ENCODE peak calls at places on chromosomes 6 and 20, in six cellular contexts. F, R, Z, B, P and W are unnamed samples.

GRCh38 chr6:21110684-21111398 is 482.7 kb upstream of the SOX4 start:
- DNase-seq in F (no peak), R (no peak), Z (no peak), B (no peak), P (no peak), W (no peak)

GRCh38 chr20:50280851-50281655 is 90.4 kb downstream of the CEBPB start:
- DNase-seq in F (no peak), R (no peak), Z (no peak), B (no peak), P (no peak), W (no peak)

GRCh38 chr20:32019156-32019510 is 8.9 kb downstream of the CCM2L start:
- DNase-seq in F (no peak), R (no peak), Z (no peak), B (no peak), P (no peak), W (peak; percentile 61)

GRCh38 chr6:72953901-72954494 is 271.3 kb downstream of the KHDC1L start:
- DNase-seq in F (no peak), R (no peak), Z (no peak), B (no peak), P (no peak), W (no peak)

GRCh38 chr6:170221753-170222400 is 69.0 kb downstream of the DLL1 start:
- DNase-seq in F (peak; percentile 33), R (no peak), Z (no peak), B (no peak), P (peak; percentile 2), W (no peak)

GRCh38 chr6:47256361-47256760 is 53.3 kb downstream of the TNFRSF21 start:
- DNase-seq in F (no peak), R (no peak), Z (no peak), B (no peak), P (no peak), W (no peak)

GRCh38 chr6:82251942-82252341 is 4.4 kb upstream of the IBTK start:
- DNase-seq in F (no peak), R (peak; percentile 42), Z (no peak), B (no peak), P (no peak), W (no peak)

GRCh38 chr6:39499053-39499452 is 176.6 kb upstream of the KCNK16 start:
- DNase-seq in F (no peak), R (no peak), Z (no peak), B (no peak), P (no peak), W (no peak)

GRCh38 chr6:78867370-78868040 is at the start of gene IRAK1BP1:
- DNase-seq in F (peak; percentile 84), R (peak; percentile 85), Z (peak; percentile 47), B (peak; percentile 88), P (peak; percentile 81), W (peak; percentile 89)

GRCh38 chr6:104423691-104424090 is 436.0 kb downstream of the HACE1 start:
- DNase-seq in F (no peak), R (no peak), Z (no peak), B (no peak), P (no peak), W (no peak)

GRCh38 chr6:155495011-155495768 is 39.6 kb upstream of the NOX3 start:
- DNase-seq in F (no peak), R (no peak), Z (no peak), B (peak; percentile 62), P (peak; percentile 13), W (peak; percentile 57)

GRCh38 chr6:136775548-136775947 is 16.7 kb downstream of the MAP3K5 start:
- DNase-seq in F (no peak), R (no peak), Z (no peak), B (no peak), P (no peak), W (no peak)

GRCh38 chr20:23879811-23880374 is 345 bp upstream of the CST5 start:
- DNase-seq in F (no peak), R (no peak), Z (no peak), B (no peak), P (no peak), W (no peak)

GRCh38 chr20:51162015-51162414 is 139.1 kb upstream of the KCNG1 start:
- DNase-seq in F (no peak), R (no peak), Z (no peak), B (no peak), P (no peak), W (no peak)

GRCh38 chr20:8964944-8965562 is 103.8 kb upstream of the PLCB4 start:
- DNase-seq in F (no peak), R (no peak), Z (no peak), B (no peak), P (no peak), W (no peak)

GRCh38 chr6:62889240-62889639 is 322.0 kb upstream of the FKBP1C start:
- DNase-seq in F (no peak), R (no peak), Z (no peak), B (no peak), P (no peak), W (no peak)

GRCh38 chr20:1535420-1536175 is 21.9 kb downstream of the SIRPD start:
- DNase-seq in F (no peak), R (peak; percentile 75), Z (no peak), B (no peak), P (no peak), W (no peak)

DNA sequence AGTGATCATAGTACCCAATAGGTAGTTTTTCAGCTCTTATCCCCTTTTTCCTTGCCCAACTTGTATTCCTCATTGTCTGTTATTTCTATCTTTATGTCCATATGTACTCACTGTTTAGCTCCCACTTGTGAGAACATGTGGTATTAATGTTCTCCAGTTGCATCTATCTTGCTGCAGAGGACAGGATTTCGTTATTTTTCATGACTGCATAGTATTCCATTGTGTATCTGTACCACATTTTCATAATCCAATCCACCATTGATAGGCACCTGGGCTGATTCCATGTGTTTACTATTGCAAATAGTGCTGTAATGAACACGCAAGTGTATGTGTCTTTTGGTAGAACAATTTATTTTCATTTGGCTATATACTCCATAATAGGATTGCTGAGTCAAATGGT is 819.5 kb upstream of the ADGRB3 start:
- DNase-seq in F (no peak), R (no peak), Z (no peak), B (no peak), P (no peak), W (no peak)
- H3K4me3 ChIP-seq in F (no peak overlapping the region), R (no peak overlapping the region), Z (no peak overlapping the region), B (no peak overlapping the region), P (no peak overlapping the region), W (no peak overlapping the region)

GRCh38 chr6:119713903-119714302 is 364.3 kb upstream of the MAN1A1 start:
- DNase-seq in F (no peak), R (no peak), Z (no peak), B (no peak), P (no peak), W (no peak)

GRCh38 chr6:119720160-119720559 is 370.6 kb upstream of the MAN1A1 start:
- DNase-seq in F (no peak), R (no peak), Z (no peak), B (no peak), P (no peak), W (no peak)

GRCh38 chr6:119716668-119717270 is 367.2 kb upstream of the MAN1A1 start:
- DNase-seq in F (no peak), R (no peak), Z (no peak), B (no peak), P (no peak), W (no peak)

GRCh38 chr6:119717942-119718341 is 368.4 kb upstream of the MAN1A1 start:
- DNase-seq in F (no peak), R (no peak), Z (no peak), B (no peak), P (no peak), W (no peak)
- H3K36me3 ChIP-seq in F (no peaks in the 10 kb centered on the region), R (no peaks in the 10 kb centered on the region), Z (no peaks in the 10 kb centered on the region), B (no peaks in the 10 kb centered on the region), P (no peaks in the 10 kb centered on the region), W (no peaks in the 10 kb centered on the region)

DNA sequence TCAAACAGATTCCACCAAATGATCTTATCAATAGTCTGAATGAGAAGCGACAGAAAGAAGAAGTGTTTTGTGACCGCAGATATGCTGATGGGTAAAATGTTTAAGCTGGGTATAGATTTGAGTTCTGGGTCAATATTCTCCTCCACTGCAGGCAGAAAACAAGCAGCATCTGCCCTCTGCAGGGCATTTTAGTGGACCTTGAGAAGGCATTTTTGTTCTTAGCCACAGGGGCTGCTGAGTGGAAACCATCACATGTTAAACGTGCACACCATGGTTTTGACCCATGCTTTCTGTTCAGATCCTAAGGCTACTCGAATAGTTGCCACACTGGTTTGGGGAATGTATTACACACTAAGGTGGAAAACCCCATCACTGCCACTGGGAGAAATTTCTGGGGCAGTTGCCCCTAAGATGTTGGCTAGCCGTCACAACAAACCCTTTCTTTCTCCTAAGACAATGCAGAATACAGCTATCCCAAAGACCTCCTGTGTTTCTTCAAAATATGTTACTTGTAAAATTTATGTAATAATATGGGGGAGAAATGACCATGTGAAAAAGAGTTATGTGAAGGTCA is 5.5 kb downstream of the POU3F2 start:
- DNase-seq in F (no peak), R (peak; percentile 32), Z (no peak), B (no peak), P (no peak), W (no peak)
- H3K27me3 ChIP-seq in F (peaks cover 74% of the 10 kb centered on the region), R (peaks cover 11% of the 10 kb centered on the region), Z (peaks cover 99% of the 10 kb centered on the region), B (no peaks in the 10 kb centered on the region), P (peaks cover 99% of the 10 kb centered on the region), W (peaks cover 92% of the 10 kb centered on the region)

GRCh38 chr6:115733426-115733825 is 327.3 kb downstream of the FRK start:
- DNase-seq in F (no peak), R (no peak), Z (no peak), B (no peak), P (no peak), W (peak; percentile 57)

GRCh38 chr6:115728171-115728570 is 332.5 kb downstream of the FRK start:
- DNase-seq in F (no peak), R (no peak), Z (no peak), B (no peak), P (no peak), W (no peak)

DNA sequence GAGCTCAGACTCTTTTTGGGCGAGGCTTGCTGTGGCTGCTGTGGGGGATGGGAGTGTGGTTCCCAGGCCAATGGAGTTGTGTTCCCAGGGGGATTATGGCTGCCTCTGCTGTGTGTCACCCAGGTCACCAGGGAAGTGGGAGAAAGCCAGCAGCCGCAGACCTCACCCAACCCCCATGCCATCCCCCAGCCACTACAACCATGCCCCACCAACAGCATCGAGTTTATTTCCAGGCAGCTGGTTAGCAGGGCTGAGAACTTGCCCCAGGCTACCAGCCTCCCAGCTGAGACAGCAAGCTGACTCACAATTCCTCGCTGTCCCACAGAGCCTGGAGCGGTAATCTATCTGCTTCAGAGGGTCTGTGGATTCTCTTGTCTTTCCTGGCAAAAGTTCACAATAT is 331.7 kb downstream of the FRK start:
- DNase-seq in F (no peak), R (no peak), Z (no peak), B (no peak), P (no peak), W (peak; percentile 91)
- H3K4me3 ChIP-seq in F (no peak overlapping the region), R (no peak overlapping the region), Z (no peak overlapping the region), B (no peak overlapping the region), P (no peak overlapping the region), W (no peak overlapping the region)